ENCODE peak calls at places on chromosome 18, in four cellular contexts. One of them, this sample, is unnamed.

GRCh38 chr18:23838801-23839366 is 149.6 kb downstream of the LAMA3 start:
- DNase-seq in HCT116: no peak
- DNase-seq in HepG2: no peak
- DNase-seq in Panc1: no peak
- DNase-seq in this sample: no peak

GRCh38 chr18:398866-399637 is 101.4 kb downstream of the COLEC12 start:
- DNase-seq in Panc1: no peak
- DNase-seq in HCT116: no peak
- DNase-seq in HepG2: no peak
- DNase-seq in this sample: no peak

GRCh38 chr18:54254265-54254758 is 15.0 kb upstream of the POLI start:
- DNase-seq in Panc1: no peak
- DNase-seq in HCT116: peak; percentile 27
- DNase-seq in HepG2: peak; percentile 98
- DNase-seq in this sample: no peak

GRCh38 chr18:79896746-79897145 is 54.7 kb downstream of the SLC66A2 start:
- DNase-seq in HepG2: no peak
- DNase-seq in Panc1: no peak
- DNase-seq in HCT116: no peak
- DNase-seq in this sample: no peak

GRCh38 chr18:63956755-63957154 is 7.7 kb downstream of the HMSD start:
- DNase-seq in Panc1: no peak
- DNase-seq in HepG2: no peak
- DNase-seq in HCT116: no peak
- DNase-seq in this sample: no peak

GRCh38 chr18:22983175-22983574 is 50.0 kb downstream of the RBBP8 start:
- DNase-seq in Panc1: peak; percentile 27
- DNase-seq in HepG2: peak; percentile 30
- DNase-seq in HCT116: peak; percentile 24
- DNase-seq in this sample: no peak

GRCh38 chr18:63683152-63683551 is 19.6 kb upstream of the SERPINB11 start:
- DNase-seq in HCT116: no peak
- DNase-seq in HepG2: no peak
- DNase-seq in Panc1: no peak
- DNase-seq in this sample: no peak

GRCh38 chr18:10015941-10016819 is 102.4 kb downstream of the VAPA start:
- DNase-seq in Panc1: no peak
- DNase-seq in HepG2: no peak
- DNase-seq in HCT116: no peak
- DNase-seq in this sample: no peak

GRCh38 chr18:9915291-9916066 is 1.7 kb downstream of the VAPA start:
- DNase-seq in HCT116: no peak
- DNase-seq in HepG2: no peak
- DNase-seq in Panc1: no peak
- DNase-seq in this sample: no peak

GRCh38 chr18:57437782-57438668 is 2.9 kb downstream of the ONECUT2 start:
- DNase-seq in HCT116: peak; percentile 40
- DNase-seq in HepG2: peak; percentile 75
- DNase-seq in Panc1: no peak
- DNase-seq in this sample: no peak

GRCh38 chr18:8424917-8425725 is 184.1 kb upstream of the RAB12 start:
- DNase-seq in HCT116: peak; percentile 34
- DNase-seq in Panc1: no peak
- DNase-seq in HepG2: peak; percentile 13
- DNase-seq in this sample: no peak

GRCh38 chr18:36297419-36298112 is at the start of gene FHOD3:
- DNase-seq in HepG2: no peak
- DNase-seq in Panc1: no peak
- DNase-seq in HCT116: no peak
- DNase-seq in this sample: no peak

GRCh38 chr18:3074094-3074493 is 61.1 kb upstream of the LPIN2 start:
- DNase-seq in Panc1: no peak
- DNase-seq in HepG2: peak; percentile 46
- DNase-seq in HCT116: no peak
- DNase-seq in this sample: no peak

GRCh38 chr18:3323900-3324299 is 62.0 kb downstream of the MYL12B start:
- DNase-seq in HCT116: no peak
- DNase-seq in HepG2: no peak
- DNase-seq in Panc1: no peak
- DNase-seq in this sample: peak; percentile 7

GRCh38 chr18:60549338-60549960 is 176.9 kb upstream of the MC4R start:
- DNase-seq in Panc1: peak; percentile 50
- DNase-seq in HepG2: peak; percentile 44
- DNase-seq in HCT116: peak; percentile 66
- DNase-seq in this sample: no peak

GRCh38 chr18:79384834-79385233 is 10.9 kb upstream of the NFATC1 start:
- DNase-seq in HCT116: no peak
- DNase-seq in HepG2: no peak
- DNase-seq in Panc1: no peak
- DNase-seq in this sample: no peak

GRCh38 chr18:7982216-7982615 is 415.1 kb downstream of the PTPRM start:
- DNase-seq in HepG2: no peak
- DNase-seq in Panc1: no peak
- DNase-seq in HCT116: no peak
- DNase-seq in this sample: no peak

GRCh38 chr18:7567487-7568425 is 640 bp downstream of the PTPRM start:
- DNase-seq in HCT116: no peak
- DNase-seq in HepG2: no peak
- DNase-seq in Panc1: no peak
- DNase-seq in this sample: no peak

GRCh38 chr18:63897072-63897471 is 9.6 kb downstream of the SERPINB2 start:
- DNase-seq in HCT116: no peak
- DNase-seq in HepG2: no peak
- DNase-seq in Panc1: no peak
- DNase-seq in this sample: no peak

GRCh38 chr18:7940976-7941375 is 373.9 kb downstream of the PTPRM start:
- DNase-seq in HCT116: no peak
- DNase-seq in HepG2: no peak
- DNase-seq in Panc1: no peak
- DNase-seq in this sample: no peak

GRCh38 chr18:3061581-3062416 is 48.9 kb upstream of the LPIN2 start:
- DNase-seq in HepG2: no peak
- DNase-seq in HCT116: no peak
- DNase-seq in Panc1: no peak
- DNase-seq in this sample: no peak

GRCh38 chr18:36412778-36413177 is 115.3 kb downstream of the FHOD3 start:
- DNase-seq in HepG2: peak; percentile 29
- DNase-seq in Panc1: no peak
- DNase-seq in HCT116: no peak
- DNase-seq in this sample: no peak

DNA sequence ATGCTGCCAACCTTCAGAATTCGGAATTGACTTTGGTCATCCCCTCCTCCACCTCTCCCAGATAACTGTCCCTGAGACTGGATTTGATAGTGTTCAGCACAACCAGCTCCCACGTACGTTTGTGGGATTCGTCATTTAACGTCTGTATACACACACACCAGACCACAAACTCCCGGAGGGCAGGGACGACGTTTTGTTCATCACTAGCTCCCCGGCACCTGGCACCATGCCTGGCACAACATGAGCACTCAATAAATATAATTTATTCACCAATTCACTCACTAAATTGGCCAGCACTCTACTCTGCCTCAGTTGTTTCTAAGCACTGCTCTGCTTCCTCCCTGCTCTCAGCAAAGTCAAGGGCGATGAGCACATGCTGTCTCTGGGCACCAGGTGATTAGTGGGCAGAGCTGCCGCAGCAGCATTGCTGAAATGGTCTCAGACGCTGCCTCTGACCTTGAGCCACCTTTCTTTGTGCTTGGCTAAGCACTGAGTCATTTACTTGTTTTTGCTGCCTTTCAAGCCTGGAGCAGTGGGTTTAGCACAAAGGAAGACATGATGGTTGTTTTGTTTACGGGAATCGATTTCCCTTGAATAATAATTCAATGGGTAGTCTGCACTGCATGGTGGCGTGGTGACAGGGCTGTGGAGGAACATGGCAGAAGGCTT is 19.3 kb upstream of the LOXHD1 start:
- DNase-seq in Panc1: peak; percentile 13
- DNase-seq in HCT116: no peak
- DNase-seq in HepG2: no peak
- DNase-seq in this sample: no peak
- TF ChIP-seq SIN3A in Panc1: no peak
- TF ChIP-seq SIN3A in HCT116: no peak
- TF ChIP-seq SIN3A in HepG2: no peak
- TF ChIP-seq SIN3A in this sample: no peak

GRCh38 chr18:25713104-25713503 is 361.1 kb upstream of the ZNF521 start:
- DNase-seq in HCT116: no peak
- DNase-seq in Panc1: no peak
- DNase-seq in HepG2: no peak
- DNase-seq in this sample: no peak
- TF ChIP-seq SIN3A in HCT116: no peak
- TF ChIP-seq SIN3A in Panc1: no peak
- TF ChIP-seq SIN3A in HepG2: no peak
- TF ChIP-seq SIN3A in this sample: no peak

GRCh38 chr18:49031511-49032188 is 80.9 kb upstream of the SMAD7 start:
- DNase-seq in HCT116: no peak
- DNase-seq in Panc1: no peak
- DNase-seq in HepG2: no peak
- DNase-seq in this sample: no peak

GRCh38 chr18:49029628-49030027 is 78.9 kb upstream of the SMAD7 start:
- DNase-seq in HCT116: no peak
- DNase-seq in Panc1: no peak
- DNase-seq in HepG2: no peak
- DNase-seq in this sample: no peak

GRCh38 chr18:49030138-49030537 is 79.4 kb upstream of the SMAD7 start:
- DNase-seq in Panc1: no peak
- DNase-seq in HepG2: no peak
- DNase-seq in HCT116: no peak
- DNase-seq in this sample: no peak

GRCh38 chr18:49032189-49032584 is 81.4 kb upstream of the SMAD7 start:
- DNase-seq in HCT116: no peak
- DNase-seq in HepG2: no peak
- DNase-seq in Panc1: no peak
- DNase-seq in this sample: no peak

GRCh38 chr18:49030692-49031443 is 80.1 kb upstream of the SMAD7 start:
- DNase-seq in HepG2: no peak
- DNase-seq in Panc1: no peak
- DNase-seq in HCT116: no peak
- DNase-seq in this sample: no peak
- TF ChIP-seq SIN3A in HepG2: no peak
- TF ChIP-seq SIN3A in Panc1: no peak
- TF ChIP-seq SIN3A in HCT116: no peak
- TF ChIP-seq SIN3A in this sample: no peak

GRCh38 chr18:50630895-50631294 is 71.0 kb downstream of the MAPK4 start:
- DNase-seq in Panc1: no peak
- DNase-seq in HepG2: no peak
- DNase-seq in HCT116: no peak
- DNase-seq in this sample: no peak
- TF ChIP-seq SIN3A in Panc1: no peak
- TF ChIP-seq SIN3A in HepG2: no peak
- TF ChIP-seq SIN3A in HCT116: no peak
- TF ChIP-seq SIN3A in this sample: no peak

GRCh38 chr18:71939483-71939882 is 604.7 kb downstream of the CBLN2 start:
- DNase-seq in Panc1: no peak
- DNase-seq in HCT116: no peak
- DNase-seq in HepG2: no peak
- DNase-seq in this sample: no peak
- TF ChIP-seq SIN3A in Panc1: no peak
- TF ChIP-seq SIN3A in HCT116: no peak
- TF ChIP-seq SIN3A in HepG2: no peak
- TF ChIP-seq SIN3A in this sample: no peak

GRCh38 chr18:25057491-25058050 is 294.4 kb downstream of the ZNF521 start:
- DNase-seq in HCT116: no peak
- DNase-seq in Panc1: no peak
- DNase-seq in HepG2: no peak
- DNase-seq in this sample: no peak
- TF ChIP-seq SIN3A in HCT116: no peak
- TF ChIP-seq SIN3A in Panc1: no peak
- TF ChIP-seq SIN3A in HepG2: no peak
- TF ChIP-seq SIN3A in this sample: no peak

GRCh38 chr18:77366725-77367641 is 117.3 kb downstream of the GALR1 start:
- DNase-seq in HCT116: no peak
- DNase-seq in HepG2: peak; percentile 97
- DNase-seq in Panc1: no peak
- DNase-seq in this sample: no peak
- TF ChIP-seq SIN3A in HCT116: no peak
- TF ChIP-seq SIN3A in HepG2: peak; percentile 27
- TF ChIP-seq SIN3A in Panc1: no peak
- TF ChIP-seq SIN3A in this sample: no peak

GRCh38 chr18:41162781-41163180 is 792.3 kb upstream of the PIK3C3 start:
- DNase-seq in HCT116: no peak
- DNase-seq in HepG2: no peak
- DNase-seq in Panc1: no peak
- DNase-seq in this sample: no peak
- TF ChIP-seq SIN3A in HCT116: no peak
- TF ChIP-seq SIN3A in HepG2: no peak
- TF ChIP-seq SIN3A in Panc1: no peak
- TF ChIP-seq SIN3A in this sample: no peak

This sample was measured in GM12878.